ENCODE peak calls at places on chromosomes 1 and 21, in four cellular contexts. J is Right ventricle myocardium inferior, K is OCI-LY7, G is T1000. M is an unnamed sample.

GRCh38 chr1:201268604-201269151 is 14.6 kb upstream of the PKP1 start:
- DNase-seq in J (no peak), K (no peak), G (no peak), M (no peak)

GRCh38 chr21:39125752-39126485 is 57.3 kb downstream of the PSMG1 start:
- DNase-seq in J (peak; percentile 60), K (peak; percentile 53), G (peak; percentile 10), M (peak; percentile 84)

GRCh38 chr1:203990118-203990517 is 82.8 kb upstream of the SOX13 start:
- DNase-seq in J (no peak), K (no peak), G (no peak), M (peak; percentile 29)

GRCh38 chr21:36701912-36702621 is 3.2 kb downstream of the SIM2 start:
- DNase-seq in J (no peak), K (no peak), G (peak; percentile 26), M (no peak)

GRCh38 chr1:66589326-66589725 is 55.4 kb downstream of the SGIP1 start:
- DNase-seq in J (no peak), K (no peak), G (no peak), M (no peak)

GRCh38 chr1:73516458-73516857 is 681.5 kb downstream of the LRRIQ3 start:
- DNase-seq in J (no peak), K (no peak), G (no peak), M (no peak)

GRCh38 chr1:7993593-7994479 is 32.3 kb downstream of the ERRFI1 start:
- DNase-seq in J (no peak), K (no peak), G (no peak), M (no peak)

GRCh38 chr1:233652536-233652935 is 38.6 kb downstream of the KCNK1 start:
- DNase-seq in J (no peak), K (no peak), G (no peak), M (no peak)

GRCh38 chr1:101846820-101847219 is 149.9 kb downstream of the OLFM3 start:
- DNase-seq in J (no peak), K (no peak), G (no peak), M (no peak)

GRCh38 chr1:9078035-9078948 is 8.9 kb upstream of the SLC2A5 start:
- DNase-seq in J (no peak), K (peak; percentile 63), G (peak; percentile 26), M (no peak)

GRCh38 chr1:53519412-53519811 is 60.2 kb downstream of the DMRTB1 start:
- DNase-seq in J (no peak), K (no peak), G (no peak), M (no peak)

GRCh38 chr1:70441392-70442035 is 30.4 kb downstream of the CTH start:
- DNase-seq in J (no peak), K (no peak), G (no peak), M (no peak)

GRCh38 chr1:11784993-11785769 is 20.6 kb downstream of the MTHFR start:
- DNase-seq in J (peak; percentile 90), K (peak; percentile 69), G (no peak), M (peak; percentile 55)

GRCh38 chr1:99365121-99365520 is 100.8 kb downstream of the PLPPR4 start:
- DNase-seq in J (no peak), K (no peak), G (no peak), M (no peak)

GRCh38 chr1:103371234-103371633 is 154.3 kb upstream of the RNPC3 start:
- DNase-seq in J (no peak), K (no peak), G (no peak), M (no peak)

GRCh38 chr1:107702946-107703571 is 261.9 kb downstream of the VAV3 start:
- DNase-seq in J (no peak), K (no peak), G (no peak), M (no peak)